ENCODE peak calls at places on chromosomes 2 and 18, in four cellular contexts. One of them, this sample, is unnamed.

GRCh38 chr2:202104286-202104870 is 31.3 kb downstream of the KIAA2012 start:
- DNase-seq in heart left ventricle: no peak
- DNase-seq in heart right ventricle: no peak
- DNase-seq in HL-60: peak
- DNase-seq in this sample: no peak

GRCh38 chr2:241535871-241536639 is 22.5 kb upstream of the BOK start:
- DNase-seq in heart left ventricle: no peak
- DNase-seq in heart right ventricle: no peak
- DNase-seq in HL-60: no peak
- DNase-seq in this sample: no peak

GRCh38 chr18:78596794-78597193 is 382.8 kb upstream of the SALL3 start:
- DNase-seq in heart left ventricle: no peak
- DNase-seq in heart right ventricle: no peak
- DNase-seq in HL-60: no peak
- DNase-seq in this sample: no peak

GRCh38 chr2:30272761-30273573 is 41.6 kb downstream of the LBH start:
- DNase-seq in heart left ventricle: no peak
- DNase-seq in heart right ventricle: no peak
- DNase-seq in HL-60: no peak
- DNase-seq in this sample: no peak

GRCh38 chr18:46071615-46071893 is 506 bp downstream of the PSTPIP2 start:
- DNase-seq in heart left ventricle: no peak
- DNase-seq in heart right ventricle: no peak
- DNase-seq in HL-60: peak
- DNase-seq in this sample: no peak

GRCh38 chr2:198044777-198045176 is 240.4 kb downstream of the PLCL1 start:
- DNase-seq in heart left ventricle: no peak
- DNase-seq in heart right ventricle: no peak
- DNase-seq in HL-60: no peak
- DNase-seq in this sample: no peak

GRCh38 chr2:142445542-142445941 is 314.7 kb upstream of the LRP1B start:
- DNase-seq in heart left ventricle: no peak
- DNase-seq in heart right ventricle: no peak
- DNase-seq in HL-60: no peak
- DNase-seq in this sample: no peak

GRCh38 chr2:215843579-215843978 is 169.8 kb downstream of the MREG start:
- DNase-seq in heart left ventricle: peak
- DNase-seq in heart right ventricle: no peak
- DNase-seq in HL-60: no peak
- DNase-seq in this sample: peak

GRCh38 chr2:157627594-157628281 is 926 bp downstream of the ACVR1C start:
- DNase-seq in heart left ventricle: no peak
- DNase-seq in heart right ventricle: no peak
- DNase-seq in HL-60: no peak
- DNase-seq in this sample: no peak

GRCh38 chr2:85396531-85397470 is 13.4 kb downstream of the CAPG start:
- DNase-seq in heart left ventricle: no peak
- DNase-seq in heart right ventricle: no peak
- DNase-seq in HL-60: no peak
- DNase-seq in this sample: no peak

GRCh38 chr2:112321375-112322320 is 46.3 kb downstream of the ZC3H6 start:
- DNase-seq in heart left ventricle: no peak
- DNase-seq in heart right ventricle: no peak
- DNase-seq in HL-60: no peak
- DNase-seq in this sample: no peak

GRCh38 chr18:37563810-37564511 is 1.6 kb downstream of the CELF4 start:
- DNase-seq in heart left ventricle: no peak
- DNase-seq in heart right ventricle: no peak
- DNase-seq in HL-60: no peak
- DNase-seq in this sample: no peak

GRCh38 chr2:234241656-234242445 is 191.3 kb downstream of the SPP2 start:
- DNase-seq in heart left ventricle: no peak
- DNase-seq in heart right ventricle: no peak
- DNase-seq in HL-60: no peak
- DNase-seq in this sample: no peak

GRCh38 chr2:219459460-219460311 is 25.0 kb downstream of the SPEG start:
- DNase-seq in heart left ventricle: peak
- DNase-seq in heart right ventricle: peak
- DNase-seq in HL-60: peak
- DNase-seq in this sample: no peak

GRCh38 chr18:22005191-22005824 is 164.1 kb upstream of the GATA6 start:
- DNase-seq in heart left ventricle: no peak
- DNase-seq in heart right ventricle: no peak
- DNase-seq in HL-60: no peak
- DNase-seq in this sample: no peak

GRCh38 chr2:46286715-46287114 is 10.5 kb upstream of the EPAS1 start:
- DNase-seq in heart left ventricle: no peak
- DNase-seq in heart right ventricle: no peak
- DNase-seq in HL-60: no peak
- DNase-seq in this sample: no peak

GRCh38 chr2:84959045-84959493 is 11.9 kb upstream of the KCMF1 start:
- DNase-seq in heart left ventricle: no peak
- DNase-seq in heart right ventricle: no peak
- DNase-seq in HL-60: peak
- DNase-seq in this sample: no peak

GRCh38 chr2:242035858-242036652 is 166.5 kb downstream of the RTP5 start:
- DNase-seq in heart left ventricle: no peak
- DNase-seq in heart right ventricle: no peak
- DNase-seq in HL-60: no peak
- DNase-seq in this sample: peak

GRCh38 chr2:113178069-113178468 is 4.3 kb downstream of the PSD4 start:
- DNase-seq in heart left ventricle: no peak
- DNase-seq in heart right ventricle: no peak
- DNase-seq in HL-60: no peak
- DNase-seq in this sample: no peak

GRCh38 chr18:31614044-31614443 is 22.4 kb downstream of the TTR start:
- DNase-seq in heart left ventricle: no peak
- DNase-seq in heart right ventricle: no peak
- DNase-seq in HL-60: no peak
- DNase-seq in this sample: no peak

GRCh38 chr18:28081516-28081915 is 95.4 kb downstream of the CDH2 start:
- DNase-seq in heart left ventricle: no peak
- DNase-seq in heart right ventricle: no peak
- DNase-seq in HL-60: no peak
- DNase-seq in this sample: no peak

GRCh38 chr2:88765154-88765948 is 73.9 kb downstream of the RPIA start:
- DNase-seq in heart left ventricle: peak
- DNase-seq in heart right ventricle: no peak
- DNase-seq in HL-60: peak
- DNase-seq in this sample: peak
- H3K27ac ChIP-seq in heart left ventricle: no peak
- H3K27ac ChIP-seq in heart right ventricle: no peak
- H3K27ac ChIP-seq in HL-60: no peak
- H3K27ac ChIP-seq in this sample: no peak

GRCh38 chr18:3447895-3448844 is 1.8 kb upstream of the TGIF1 start:
- DNase-seq in heart left ventricle: peak
- DNase-seq in heart right ventricle: peak
- DNase-seq in HL-60: peak
- DNase-seq in this sample: peak
- TF ChIP-seq CTCF in heart left ventricle: peak
- TF ChIP-seq CTCF in heart right ventricle: no peak
- TF ChIP-seq CTCF in HL-60: no peak
- TF ChIP-seq CTCF in this sample: peak

GRCh38 chr2:168719446-168719845 is 83.0 kb upstream of the NOSTRIN start:
- DNase-seq in heart left ventricle: no peak
- DNase-seq in heart right ventricle: no peak
- DNase-seq in HL-60: no peak
- DNase-seq in this sample: no peak

GRCh38 chr2:168718622-168719021 is 83.8 kb upstream of the NOSTRIN start:
- DNase-seq in heart left ventricle: no peak
- DNase-seq in heart right ventricle: no peak
- DNase-seq in HL-60: no peak
- DNase-seq in this sample: no peak

GRCh38 chr2:168723494-168723893 is 78.9 kb upstream of the NOSTRIN start:
- DNase-seq in heart left ventricle: no peak
- DNase-seq in heart right ventricle: no peak
- DNase-seq in HL-60: no peak
- DNase-seq in this sample: no peak

GRCh38 chr2:168726375-168726774 is 76.1 kb upstream of the NOSTRIN start:
- DNase-seq in heart left ventricle: no peak
- DNase-seq in heart right ventricle: no peak
- DNase-seq in HL-60: no peak
- DNase-seq in this sample: no peak

DNA sequence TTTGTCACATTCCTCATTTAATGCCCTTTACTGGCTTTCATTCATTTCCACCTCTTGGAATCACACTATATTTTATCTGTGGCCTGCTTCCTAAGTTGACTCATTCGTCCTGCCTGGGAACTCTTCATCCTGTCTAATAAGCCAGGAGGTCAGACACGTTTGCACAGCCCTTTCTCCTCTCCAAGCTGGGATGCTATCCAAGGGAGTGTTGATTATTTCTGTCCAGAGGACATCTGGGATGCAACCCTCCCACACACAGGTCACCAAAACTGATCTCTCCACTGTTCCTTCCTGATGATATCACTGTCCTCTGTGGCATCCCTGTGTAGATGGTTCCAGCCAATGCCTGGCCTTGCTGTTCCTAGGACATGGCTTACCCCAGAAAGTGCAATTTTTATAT is 79.8 kb upstream of the NOSTRIN start:
- DNase-seq in heart left ventricle: peak
- DNase-seq in heart right ventricle: no peak
- DNase-seq in HL-60: no peak
- DNase-seq in this sample: no peak
- H3K27ac ChIP-seq in heart left ventricle: peak
- H3K27ac ChIP-seq in heart right ventricle: peak
- H3K27ac ChIP-seq in HL-60: no peak
- H3K27ac ChIP-seq in this sample: no peak

DNA sequence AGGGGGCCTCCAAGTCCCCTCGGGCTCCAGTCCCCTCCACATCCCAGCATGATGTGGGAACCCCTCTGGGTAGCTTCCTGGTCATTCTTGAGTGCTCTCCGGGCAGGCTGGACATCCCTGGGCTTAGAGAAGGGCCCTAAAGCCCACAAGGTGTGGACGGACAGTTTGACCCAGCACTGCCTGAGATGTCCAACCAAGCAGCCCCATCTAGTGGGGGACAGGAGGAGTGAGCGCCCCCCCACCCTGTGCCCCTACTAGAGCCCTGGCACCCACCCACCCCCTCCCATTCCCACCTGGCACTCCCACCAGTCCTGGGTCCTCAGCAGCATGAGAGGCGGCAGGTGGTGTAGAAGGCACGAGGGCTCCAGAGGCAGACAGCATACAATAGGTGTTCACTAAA is 45.9 kb downstream of the CYP27C1 start:
- DNase-seq in heart left ventricle: no peak
- DNase-seq in heart right ventricle: no peak
- DNase-seq in HL-60: no peak
- DNase-seq in this sample: peak
- TF ChIP-seq CTCF in heart left ventricle: no peak
- TF ChIP-seq CTCF in heart right ventricle: no peak
- TF ChIP-seq CTCF in HL-60: no peak
- TF ChIP-seq CTCF in this sample: peak

GRCh38 chr2:181393472-181393871 is 63.7 kb upstream of the ITGA4 start:
- DNase-seq in heart left ventricle: no peak
- DNase-seq in heart right ventricle: no peak
- DNase-seq in HL-60: peak
- DNase-seq in this sample: no peak
- H3K27ac ChIP-seq in heart left ventricle: no peak
- H3K27ac ChIP-seq in heart right ventricle: no peak
- H3K27ac ChIP-seq in HL-60: peak
- H3K27ac ChIP-seq in this sample: no peak

GRCh38 chr2:239668042-239668441 is 267.2 kb upstream of the HDAC4 start:
- DNase-seq in heart left ventricle: no peak
- DNase-seq in heart right ventricle: no peak
- DNase-seq in HL-60: no peak
- DNase-seq in this sample: no peak

GRCh38 chr2:239670463-239671120 is 269.8 kb upstream of the HDAC4 start:
- DNase-seq in heart left ventricle: no peak
- DNase-seq in heart right ventricle: no peak
- DNase-seq in HL-60: no peak
- DNase-seq in this sample: no peak

GRCh38 chr2:239669899-239670460 is 269.2 kb upstream of the HDAC4 start:
- DNase-seq in heart left ventricle: no peak
- DNase-seq in heart right ventricle: no peak
- DNase-seq in HL-60: no peak
- DNase-seq in this sample: no peak

GRCh38 chr2:239668651-239669050 is 267.8 kb upstream of the HDAC4 start:
- DNase-seq in heart left ventricle: no peak
- DNase-seq in heart right ventricle: no peak
- DNase-seq in HL-60: no peak
- DNase-seq in this sample: no peak

DNA sequence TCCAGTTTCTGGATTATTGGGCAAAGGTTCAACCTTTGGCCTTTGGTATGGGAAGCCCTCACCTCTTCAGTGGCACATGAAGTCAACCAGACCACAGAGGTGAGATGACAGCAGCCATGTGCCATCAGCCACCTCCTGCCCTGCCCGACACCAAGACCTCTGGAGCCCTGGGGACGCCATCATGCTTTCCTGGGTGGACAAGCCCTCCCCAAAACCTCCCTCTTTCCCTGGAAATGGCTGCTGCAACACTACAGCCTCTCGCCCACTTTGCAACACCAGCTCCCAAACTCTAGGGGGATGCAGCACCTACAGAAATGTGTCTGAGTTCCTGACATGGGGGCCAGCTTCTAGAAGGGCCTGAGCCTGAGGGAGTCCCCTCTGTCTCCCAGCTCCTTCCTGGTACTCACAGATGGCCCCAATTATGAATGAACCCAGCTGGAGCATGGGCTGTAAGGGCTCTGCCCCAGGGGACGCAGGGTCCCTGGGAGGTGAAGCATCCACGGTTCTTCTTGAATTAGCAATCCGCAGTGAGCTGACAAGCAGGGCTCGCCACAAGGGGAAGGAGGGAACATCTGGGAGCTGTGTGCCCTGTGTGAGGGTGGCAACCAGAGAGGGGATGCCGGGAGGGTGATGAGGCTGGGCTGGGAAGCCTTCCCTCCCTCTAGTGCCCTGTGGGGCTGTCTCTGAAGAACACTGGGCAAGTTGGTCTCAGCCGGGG is 268.5 kb upstream of the HDAC4 start:
- DNase-seq in heart left ventricle: no peak
- DNase-seq in heart right ventricle: no peak
- DNase-seq in HL-60: no peak
- DNase-seq in this sample: no peak
- TF ChIP-seq CTCF in heart left ventricle: no peak
- TF ChIP-seq CTCF in heart right ventricle: no peak
- TF ChIP-seq CTCF in HL-60: no peak
- TF ChIP-seq CTCF in this sample: no peak

DNA sequence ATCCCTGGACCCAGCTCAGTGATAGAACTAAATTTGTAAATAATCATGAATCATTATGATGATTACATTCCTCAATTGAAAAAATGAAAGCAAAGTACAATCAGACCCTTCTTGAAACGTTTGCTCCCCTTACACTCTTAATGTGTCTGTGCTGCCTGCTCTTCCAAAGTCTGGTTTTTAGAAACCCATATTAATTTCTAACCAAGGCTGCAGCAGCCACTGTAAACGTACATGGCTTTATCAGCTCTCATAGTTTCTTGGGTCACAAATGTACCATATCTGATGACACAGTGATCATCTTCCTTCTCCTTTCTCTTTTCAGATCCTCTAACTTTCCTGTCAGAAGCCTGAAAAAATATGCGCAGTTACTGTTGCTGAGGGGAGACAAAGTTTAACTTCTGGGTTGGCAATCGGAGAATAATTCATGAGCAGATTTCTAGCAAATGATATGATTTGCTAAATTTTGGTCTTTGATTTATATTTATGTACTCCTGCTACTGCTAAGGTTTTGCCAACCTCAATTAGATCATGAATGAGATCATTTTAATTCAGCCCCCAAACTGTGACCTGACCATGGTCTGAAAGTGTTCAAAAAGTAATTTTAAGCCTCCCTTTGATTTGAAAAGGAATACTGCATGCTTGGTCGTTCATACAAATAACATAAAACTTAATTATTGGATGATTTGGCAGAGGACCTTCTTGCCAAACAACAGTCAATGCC is 12.3 kb downstream of the ZEB2 start:
- DNase-seq in heart left ventricle: no peak
- DNase-seq in heart right ventricle: no peak
- DNase-seq in HL-60: no peak
- DNase-seq in this sample: no peak
- H3K27ac ChIP-seq in heart left ventricle: peak
- H3K27ac ChIP-seq in heart right ventricle: peak
- H3K27ac ChIP-seq in HL-60: peak
- H3K27ac ChIP-seq in this sample: peak

This sample was measured in dorsolateral prefrontal cortex.